ENCODE peak calls at places on chromosomes 16 and 17, in nine cellular contexts. H is ELF-1; U is NCI-H524; R is cardiac fibroblast; L is IMR-90; A is GM12878; S is activated naive CD4-positive, alpha-beta T cell; X is fibroblast of mammary gland; E is germinal center. Y is an unnamed sample.

GRCh38 chr16:78778724-78779004 is 679.2 kb downstream of the WWOX start:
- DNase-seq in H (no peak), U (no peak), R (no peak), L (no peak), A (no peak), S (no peak), X (no peak), E (no peak), Y (no peak)

GRCh38 chr17:82960419-82961271 is 118.8 kb upstream of the METRNL start:
- DNase-seq in H (no peak), U (no peak), R (no peak), L (no peak), A (no peak), S (no peak), X (no peak), E (no peak), Y (no peak)

GRCh38 chr17:36877774-36878173 is 59.5 kb upstream of the LHX1 start:
- DNase-seq in H (no peak), U (no peak), R (peak), L (peak), A (no peak), S (no peak), X (peak), E (no peak), Y (no peak)

GRCh38 chr16:1794221-1794871 is 841 bp upstream of the IGFALS start:
- DNase-seq in H (no peak), U (no peak), R (no peak), L (no peak), A (no peak), S (no peak), X (no peak), E (no peak), Y (no peak)

GRCh38 chr16:54932737-54933254 is 2.1 kb downstream of the IRX5 start:
- DNase-seq in H (peak), U (no peak), R (no peak), L (no peak), A (no peak), S (no peak), X (no peak), E (no peak), Y (peak)

GRCh38 chr16:48608452-48608851 is 1.5 kb downstream of the N4BP1 start:
- DNase-seq in H (peak), U (no peak), R (no peak), L (no peak), A (peak), S (no peak), X (peak), E (no peak), Y (peak)

GRCh38 chr17:16513858-16514257 is 21.9 kb upstream of the LRRC75A start:
- DNase-seq in H (no peak), U (no peak), R (no peak), L (no peak), A (no peak), S (no peak), X (no peak), E (no peak), Y (no peak)

GRCh38 chr16:88194397-88195020 is 188.2 kb upstream of the ZNF469 start:
- DNase-seq in H (no peak), U (peak), R (no peak), L (peak), A (no peak), S (no peak), X (peak), E (no peak), Y (no peak)

GRCh38 chr16:58460219-58460610 is 39.7 kb upstream of the NDRG4 start:
- DNase-seq in H (no peak), U (no peak), R (no peak), L (no peak), A (no peak), S (no peak), X (no peak), E (no peak), Y (no peak)

GRCh38 chr16:30032083-30032819 is 1.2 kb upstream of the TLCD3B start:
- DNase-seq in H (peak), U (peak), R (peak), L (peak), A (no peak), S (peak), X (peak), E (peak), Y (peak)

GRCh38 chr16:3670711-3671110 is 16.2 kb downstream of the DNASE1 start:
- DNase-seq in H (no peak), U (no peak), R (no peak), L (no peak), A (no peak), S (no peak), X (no peak), E (no peak), Y (no peak)

GRCh38 chr16:4365615-4366014 is 6.0 kb upstream of the VASN start:
- DNase-seq in H (no peak), U (no peak), R (no peak), L (no peak), A (no peak), S (no peak), X (no peak), E (no peak), Y (no peak)

GRCh38 chr16:67528870-67529638 is 425 bp downstream of the RIPOR1 start:
- DNase-seq in H (peak), U (no peak), R (peak), L (peak), A (no peak), S (peak), X (no peak), E (no peak), Y (peak)

GRCh38 chr17:1074886-1075665 is 78.1 kb downstream of the TIMM22 start:
- DNase-seq in H (no peak), U (peak), R (no peak), L (no peak), A (no peak), S (no peak), X (no peak), E (no peak), Y (no peak)

Y was measured in GM13976.